ENCODE peak calls at places on chromosomes 4 and X, in four cellular contexts. V, I, J and C are unnamed samples.

GRCh38 chr4:84470204-84470785 is 28.8 kb downstream of the NKX6-1 start:
- DNase-seq in I (no peak), J (no peak), V (no peak), C (peak)

GRCh38 chrX:53795583-53795982 is 109.1 kb upstream of the HUWE1 start:
- DNase-seq in V (no peak), I (no peak), J (no peak), C (no peak)

GRCh38 chrX:37302569-37302968 is 46.6 kb upstream of the PRRG1 start:
- DNase-seq in J (no peak), V (no peak), I (peak), C (peak)

GRCh38 chr4:83599183-83599582 is 63.3 kb downstream of the GPAT3 start:
- DNase-seq in V (no peak), I (peak), J (peak), C (no peak)

GRCh38 chr4:40225497-40225896 is 28.7 kb downstream of the RHOH start:
- DNase-seq in V (no peak), I (no peak), J (no peak), C (no peak)

GRCh38 chr4:43816107-43816506 is 632.5 kb downstream of the KCTD8 start:
- DNase-seq in J (no peak), V (no peak), I (no peak), C (no peak)

GRCh38 chr4:2297606-2298517 is 36.0 kb upstream of the MXD4 start:
- DNase-seq in J (no peak), V (no peak), I (no peak), C (no peak)

GRCh38 chr4:126572264-126572663 is 1060.5 kb upstream of the INTU start:
- DNase-seq in I (no peak), J (no peak), V (no peak), C (no peak)

GRCh38 chr4:173009129-173009823 is 159.3 kb upstream of the GALNT7 start:
- DNase-seq in J (no peak), I (no peak), V (no peak), C (no peak)

GRCh38 chrX:9534686-9535085 is 69.8 kb downstream of the TBL1X start:
- DNase-seq in J (no peak), V (no peak), I (no peak), C (no peak)

GRCh38 chr4:85703098-85703497 is 228.1 kb downstream of the ARHGAP24 start:
- DNase-seq in V (no peak), I (no peak), J (no peak), C (no peak)

GRCh38 chr4:88008133-88008621 is 742 bp downstream of the PKD2 start:
- DNase-seq in I (no peak), V (no peak), J (peak), C (peak)

GRCh38 chr4:73615613-73616012 is 4.6 kb downstream of the RASSF6 start:
- DNase-seq in I (no peak), V (no peak), J (no peak), C (no peak)

GRCh38 chrX:2351999-2352995 is 148.5 kb downstream of the DHRSX start:
- DNase-seq in I (no peak), V (peak), J (no peak), C (no peak)

GRCh38 chrX:77628294-77629025 is 157.6 kb downstream of the ATRX start:
- DNase-seq in I (no peak), V (no peak), J (no peak), C (no peak)

GRCh38 chr4:155944516-155944915 is 9.2 kb downstream of the CTSO start:
- DNase-seq in V (no peak), I (no peak), J (no peak), C (no peak)

GRCh38 chrX:38192007-38192625 is 28.6 kb downstream of the SRPX start:
- DNase-seq in V (no peak), J (peak), I (no peak), C (peak)

GRCh38 chr4:77920371-77920770 is 57.7 kb downstream of the MRPL1 start:
- DNase-seq in I (no peak), V (no peak), J (no peak), C (no peak)

GRCh38 chrX:50117477-50117876 is 83.3 kb downstream of the AKAP4 start:
- DNase-seq in J (no peak), V (no peak), I (no peak), C (no peak)

GRCh38 chr4:703336-704197 is 2.1 kb upstream of the PCGF3 start:
- DNase-seq in J (no peak), V (no peak), I (no peak), C (no peak)

GRCh38 chr4:8771666-8772065 is 100.0 kb downstream of the HMX1 start:
- DNase-seq in V (peak), J (no peak), I (no peak), C (no peak)

GRCh38 chrX:69298466-69299140 is 133.3 kb upstream of the PJA1 start:
- DNase-seq in J (no peak), I (no peak), V (no peak), C (no peak)